ENCODE peak calls at places on chromosomes 5 and 9, in six cellular contexts. One of them, this sample, is unnamed.

GRCh38 chr5:115265220-115265619 is 2.5 kb upstream of the PGGT1B start:
- DNase-seq in neuronal stem cell: no peak
- DNase-seq in iPS DF 6.9: no peak
- DNase-seq in body of pancreas: no peak
- DNase-seq in heart left ventricle: peak; percentile 57
- DNase-seq in ascending aorta: no peak
- DNase-seq in this sample: no peak

GRCh38 chr9:90803860-90804593 is 2.4 kb downstream of the SYK start:
- DNase-seq in neuronal stem cell: no peak
- DNase-seq in iPS DF 6.9: no peak
- DNase-seq in body of pancreas: no peak
- DNase-seq in heart left ventricle: no peak
- DNase-seq in ascending aorta: no peak
- DNase-seq in this sample: no peak

GRCh38 chr5:115262066-115262404 is 642 bp downstream of the PGGT1B start:
- DNase-seq in neuronal stem cell: no peak
- DNase-seq in iPS DF 6.9: no peak
- DNase-seq in body of pancreas: no peak
- DNase-seq in heart left ventricle: no peak
- DNase-seq in ascending aorta: no peak
- DNase-seq in this sample: no peak

GRCh38 chr9:127318651-127319167 is 54.1 kb downstream of the GARNL3 start:
- DNase-seq in neuronal stem cell: no peak
- DNase-seq in iPS DF 6.9: no peak
- DNase-seq in body of pancreas: no peak
- DNase-seq in heart left ventricle: no peak
- DNase-seq in ascending aorta: no peak
- DNase-seq in this sample: no peak

GRCh38 chr5:80622756-80623155 is 31.7 kb upstream of the MSH3 start:
- DNase-seq in neuronal stem cell: no peak
- DNase-seq in iPS DF 6.9: no peak
- DNase-seq in body of pancreas: no peak
- DNase-seq in heart left ventricle: no peak
- DNase-seq in ascending aorta: no peak
- DNase-seq in this sample: no peak

GRCh38 chr5:31614147-31615030 is 24.5 kb upstream of the PDZD2 start:
- DNase-seq in neuronal stem cell: no peak
- DNase-seq in iPS DF 6.9: no peak
- DNase-seq in body of pancreas: no peak
- DNase-seq in heart left ventricle: no peak
- DNase-seq in ascending aorta: no peak
- DNase-seq in this sample: no peak

GRCh38 chr9:129172816-129173215 is 5.2 kb downstream of the IER5L start:
- DNase-seq in neuronal stem cell: no peak
- DNase-seq in iPS DF 6.9: no peak
- DNase-seq in body of pancreas: no peak
- DNase-seq in heart left ventricle: no peak
- DNase-seq in ascending aorta: no peak
- DNase-seq in this sample: no peak

GRCh38 chr5:130425405-130425804 is 521.1 kb downstream of the CHSY3 start:
- DNase-seq in neuronal stem cell: no peak
- DNase-seq in iPS DF 6.9: no peak
- DNase-seq in body of pancreas: no peak
- DNase-seq in heart left ventricle: no peak
- DNase-seq in ascending aorta: no peak
- DNase-seq in this sample: no peak

GRCh38 chr5:76542887-76543690 is 80.1 kb downstream of the F2RL2 start:
- DNase-seq in neuronal stem cell: no peak
- DNase-seq in iPS DF 6.9: no peak
- DNase-seq in body of pancreas: no peak
- DNase-seq in heart left ventricle: no peak
- DNase-seq in ascending aorta: peak; percentile 29
- DNase-seq in this sample: peak; percentile 37

GRCh38 chr5:149837680-149838269 is 106.8 kb downstream of the PDE6A start:
- DNase-seq in neuronal stem cell: peak; percentile 46
- DNase-seq in iPS DF 6.9: peak; percentile 33
- DNase-seq in body of pancreas: peak; percentile 26
- DNase-seq in heart left ventricle: no peak
- DNase-seq in ascending aorta: no peak
- DNase-seq in this sample: peak; percentile 42

GRCh38 chr9:136084191-136084944 is 10.7 kb downstream of the NACC2 start:
- DNase-seq in neuronal stem cell: no peak
- DNase-seq in iPS DF 6.9: no peak
- DNase-seq in body of pancreas: no peak
- DNase-seq in heart left ventricle: peak; percentile 46
- DNase-seq in ascending aorta: no peak
- DNase-seq in this sample: no peak

GRCh38 chr5:143683459-143683858 is 128.5 kb upstream of the HMHB1 start:
- DNase-seq in neuronal stem cell: no peak
- DNase-seq in iPS DF 6.9: no peak
- DNase-seq in body of pancreas: no peak
- DNase-seq in heart left ventricle: no peak
- DNase-seq in ascending aorta: no peak
- DNase-seq in this sample: no peak

GRCh38 chr5:75009559-75010230 is 42.7 kb downstream of the GCNT4 start:
- DNase-seq in neuronal stem cell: no peak
- DNase-seq in iPS DF 6.9: no peak
- DNase-seq in body of pancreas: no peak
- DNase-seq in heart left ventricle: no peak
- DNase-seq in ascending aorta: no peak
- DNase-seq in this sample: no peak

GRCh38 chr5:83589786-83590185 is 118.2 kb downstream of the VCAN start:
- DNase-seq in neuronal stem cell: no peak
- DNase-seq in iPS DF 6.9: no peak
- DNase-seq in body of pancreas: no peak
- DNase-seq in heart left ventricle: no peak
- DNase-seq in ascending aorta: no peak
- DNase-seq in this sample: no peak

GRCh38 chr9:92499701-92500100 is 17.4 kb upstream of the ASPN start:
- DNase-seq in neuronal stem cell: no peak
- DNase-seq in iPS DF 6.9: no peak
- DNase-seq in body of pancreas: no peak
- DNase-seq in heart left ventricle: no peak
- DNase-seq in ascending aorta: no peak
- DNase-seq in this sample: no peak

GRCh38 chr5:53201746-53202145 is 92.2 kb upstream of the MOCS2 start:
- DNase-seq in neuronal stem cell: no peak
- DNase-seq in iPS DF 6.9: no peak
- DNase-seq in body of pancreas: no peak
- DNase-seq in heart left ventricle: no peak
- DNase-seq in ascending aorta: no peak
- DNase-seq in this sample: no peak

GRCh38 chr9:81649475-81649874 is 39.9 kb downstream of the TLE1 start:
- DNase-seq in neuronal stem cell: peak; percentile 66
- DNase-seq in iPS DF 6.9: no peak
- DNase-seq in body of pancreas: no peak
- DNase-seq in heart left ventricle: no peak
- DNase-seq in ascending aorta: no peak
- DNase-seq in this sample: peak; percentile 33

GRCh38 chr5:159877087-159877486 is 39.2 kb upstream of the ADRA1B start:
- DNase-seq in neuronal stem cell: no peak
- DNase-seq in iPS DF 6.9: no peak
- DNase-seq in body of pancreas: no peak
- DNase-seq in heart left ventricle: no peak
- DNase-seq in ascending aorta: no peak
- DNase-seq in this sample: no peak

GRCh38 chr5:175246242-175246891 is 197.6 kb downstream of the DRD1 start:
- DNase-seq in neuronal stem cell: no peak
- DNase-seq in iPS DF 6.9: no peak
- DNase-seq in body of pancreas: no peak
- DNase-seq in heart left ventricle: no peak
- DNase-seq in ascending aorta: peak; percentile 15
- DNase-seq in this sample: no peak

GRCh38 chr5:151173711-151174611 is 16.4 kb upstream of the ANXA6 start:
- DNase-seq in neuronal stem cell: no peak
- DNase-seq in iPS DF 6.9: no peak
- DNase-seq in body of pancreas: no peak
- DNase-seq in heart left ventricle: no peak
- DNase-seq in ascending aorta: no peak
- DNase-seq in this sample: no peak

GRCh38 chr5:34487202-34487879 is 168.8 kb upstream of the RAI14 start:
- DNase-seq in neuronal stem cell: no peak
- DNase-seq in iPS DF 6.9: no peak
- DNase-seq in body of pancreas: peak; percentile 48
- DNase-seq in heart left ventricle: no peak
- DNase-seq in ascending aorta: no peak
- DNase-seq in this sample: no peak

GRCh38 chr9:93071464-93071863 is 13.0 kb downstream of the SUSD3 start:
- DNase-seq in neuronal stem cell: no peak
- DNase-seq in iPS DF 6.9: peak; percentile 64
- DNase-seq in body of pancreas: no peak
- DNase-seq in heart left ventricle: no peak
- DNase-seq in ascending aorta: no peak
- DNase-seq in this sample: no peak

GRCh38 chr5:159316519-159317383 is 13.5 kb downstream of the IL12B start:
- DNase-seq in neuronal stem cell: peak; percentile 37
- DNase-seq in iPS DF 6.9: peak; percentile 37
- DNase-seq in body of pancreas: peak; percentile 27
- DNase-seq in heart left ventricle: no peak
- DNase-seq in ascending aorta: no peak
- DNase-seq in this sample: peak; percentile 39

GRCh38 chr5:124828731-124829130 is 82.3 kb upstream of the ZNF608 start:
- DNase-seq in neuronal stem cell: no peak
- DNase-seq in iPS DF 6.9: no peak
- DNase-seq in body of pancreas: no peak
- DNase-seq in heart left ventricle: no peak
- DNase-seq in ascending aorta: no peak
- DNase-seq in this sample: no peak

GRCh38 chr5:124832510-124832909 is 86.1 kb upstream of the ZNF608 start:
- DNase-seq in neuronal stem cell: no peak
- DNase-seq in iPS DF 6.9: no peak
- DNase-seq in body of pancreas: no peak
- DNase-seq in heart left ventricle: no peak
- DNase-seq in ascending aorta: no peak
- DNase-seq in this sample: no peak
- H3K9me3 ChIP-seq in neuronal stem cell: no peaks in the 10 kb centered on the region
- H3K9me3 ChIP-seq in iPS DF 6.9: no peaks in the 10 kb centered on the region
- H3K9me3 ChIP-seq in body of pancreas: no peaks in the 10 kb centered on the region
- H3K9me3 ChIP-seq in heart left ventricle: no peaks in the 10 kb centered on the region
- H3K9me3 ChIP-seq in ascending aorta: no peaks in the 10 kb centered on the region
- H3K9me3 ChIP-seq in this sample: no peaks in the 10 kb centered on the region

GRCh38 chr5:89232139-89232603 is 349.2 kb upstream of the MEF2C start:
- DNase-seq in neuronal stem cell: no peak
- DNase-seq in iPS DF 6.9: no peak
- DNase-seq in body of pancreas: no peak
- DNase-seq in heart left ventricle: no peak
- DNase-seq in ascending aorta: no peak
- DNase-seq in this sample: no peak
- H3K4me3 ChIP-seq in neuronal stem cell: no peak overlapping the region
- H3K4me3 ChIP-seq in iPS DF 6.9: no peak overlapping the region
- H3K4me3 ChIP-seq in body of pancreas: no peak overlapping the region
- H3K4me3 ChIP-seq in heart left ventricle: no peak overlapping the region
- H3K4me3 ChIP-seq in ascending aorta: no peak overlapping the region
- H3K4me3 ChIP-seq in this sample: no peak overlapping the region

DNA sequence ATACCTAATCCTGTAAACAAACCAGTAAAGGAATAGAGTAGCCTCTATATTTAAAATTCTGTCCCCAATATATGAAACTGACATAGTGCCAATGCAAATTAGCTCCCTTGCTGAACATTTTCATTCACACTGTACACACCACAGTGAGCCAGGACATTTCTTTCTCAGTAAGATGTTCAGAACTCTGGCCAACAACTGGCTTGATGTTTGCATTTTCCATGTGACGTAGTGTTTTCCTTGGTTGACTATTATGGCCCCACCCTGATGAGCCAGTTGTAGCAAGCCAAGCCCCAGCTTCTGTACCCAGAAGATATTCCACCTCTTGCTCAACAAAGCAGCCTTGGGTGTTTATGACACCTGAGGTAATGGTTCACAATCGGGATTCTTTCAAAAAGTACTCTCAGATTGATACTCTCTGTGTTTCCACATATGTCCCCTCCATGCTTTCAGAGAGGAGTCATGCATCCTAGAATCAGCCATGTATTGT is 17.7 kb upstream of the ANXA1 start:
- DNase-seq in neuronal stem cell: no peak
- DNase-seq in iPS DF 6.9: no peak
- DNase-seq in body of pancreas: no peak
- DNase-seq in heart left ventricle: no peak
- DNase-seq in ascending aorta: no peak
- DNase-seq in this sample: peak; percentile 39
- H3K27ac ChIP-seq in neuronal stem cell: no peak overlapping the region
- H3K27ac ChIP-seq in iPS DF 6.9: no peak overlapping the region
- H3K27ac ChIP-seq in body of pancreas: no peak overlapping the region
- H3K27ac ChIP-seq in heart left ventricle: no peak overlapping the region
- H3K27ac ChIP-seq in ascending aorta: peak overlapping the region; percentile 31
- H3K27ac ChIP-seq in this sample: no peak overlapping the region

GRCh38 chr5:141420855-141421488 is at the start of gene PCDHGA11:
- DNase-seq in neuronal stem cell: no peak
- DNase-seq in iPS DF 6.9: no peak
- DNase-seq in body of pancreas: no peak
- DNase-seq in heart left ventricle: peak; percentile 64
- DNase-seq in ascending aorta: no peak
- DNase-seq in this sample: no peak

GRCh38 chr5:141422742-141423291 is 2.0 kb downstream of the PCDHGA11 start:
- DNase-seq in neuronal stem cell: no peak
- DNase-seq in iPS DF 6.9: no peak
- DNase-seq in body of pancreas: no peak
- DNase-seq in heart left ventricle: no peak
- DNase-seq in ascending aorta: no peak
- DNase-seq in this sample: no peak

GRCh38 chr5:141421489-141421855 is 621 bp downstream of the PCDHGA11 start:
- DNase-seq in neuronal stem cell: no peak
- DNase-seq in iPS DF 6.9: no peak
- DNase-seq in body of pancreas: no peak
- DNase-seq in heart left ventricle: no peak
- DNase-seq in ascending aorta: no peak
- DNase-seq in this sample: no peak

GRCh38 chr5:141413540-141414069 is 818 bp downstream of the PCDHGA10 start:
- DNase-seq in neuronal stem cell: no peak
- DNase-seq in iPS DF 6.9: no peak
- DNase-seq in body of pancreas: no peak
- DNase-seq in heart left ventricle: no peak
- DNase-seq in ascending aorta: no peak
- DNase-seq in this sample: peak; percentile 41

DNA sequence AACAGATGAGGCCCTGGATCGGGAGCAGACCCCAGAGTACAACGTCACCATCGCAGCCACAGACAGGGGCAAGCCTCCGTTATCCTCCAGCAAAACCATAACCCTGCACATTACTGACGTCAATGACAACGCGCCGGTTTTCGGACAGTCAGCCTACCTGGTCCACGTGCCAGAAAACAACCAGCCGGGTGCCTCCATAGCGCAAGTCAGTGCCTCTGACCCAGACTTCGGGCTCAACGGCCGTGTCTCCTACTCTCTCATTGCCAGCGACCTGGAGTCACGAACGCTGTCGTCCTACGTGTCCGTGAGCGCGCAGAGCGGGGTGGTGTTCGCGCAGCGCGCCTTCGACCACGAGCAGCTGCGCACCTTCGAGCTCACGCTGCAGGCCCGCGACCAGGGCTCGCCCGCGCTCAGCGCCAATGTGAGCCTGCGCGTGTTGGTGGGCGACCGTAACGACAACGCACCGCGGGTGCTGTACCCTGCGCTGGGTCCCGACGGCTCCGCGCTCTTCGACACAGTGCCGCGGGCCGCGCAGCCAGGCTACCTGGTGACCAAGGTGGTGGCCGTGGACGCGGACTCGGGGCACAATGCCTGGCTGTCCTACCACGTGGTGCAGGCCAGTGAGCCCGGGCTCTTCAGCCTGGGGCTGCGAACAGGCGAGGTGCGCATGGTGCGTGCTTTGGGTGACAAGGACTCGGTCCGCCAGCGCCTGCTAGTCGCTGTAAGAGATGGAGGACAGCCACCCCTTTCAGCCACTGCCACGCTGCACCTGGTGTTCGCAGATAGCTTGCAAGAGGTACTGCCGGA is 1.6 kb upstream of the PCDHGA11 start:
- DNase-seq in neuronal stem cell: no peak
- DNase-seq in iPS DF 6.9: no peak
- DNase-seq in body of pancreas: no peak
- DNase-seq in heart left ventricle: peak; percentile 64
- DNase-seq in ascending aorta: no peak
- DNase-seq in this sample: no peak
- H3K9me3 ChIP-seq in neuronal stem cell: peaks cover 57% of the 10 kb centered on the region
- H3K9me3 ChIP-seq in iPS DF 6.9: no peaks in the 10 kb centered on the region
- H3K9me3 ChIP-seq in body of pancreas: peaks cover 11% of the 10 kb centered on the region
- H3K9me3 ChIP-seq in heart left ventricle: no peaks in the 10 kb centered on the region
- H3K9me3 ChIP-seq in ascending aorta: peaks cover 96% of the 10 kb centered on the region
- H3K9me3 ChIP-seq in this sample: peaks cover 22% of the 10 kb centered on the region